ENCODE peak calls at places on chromosome 14, in nine cellular contexts. Y is left lung, H is coronary artery, N is heart right ventricle, V is neuronal stem cell, C is GM23338, L is Caco-2, G is uterus, T is A549. W is an unnamed sample.

GRCh38 chr14:95885866-95886265 is 9.2 kb downstream of the TUNAR start:
- DNase-seq in Y (no peak), H (no peak), N (no peak), V (no peak), C (no peak), L (no peak), G (no peak), T (no peak), W (no peak)

GRCh38 chr14:72888202-72888601 is 5.7 kb downstream of the DPF3 start:
- DNase-seq in Y (no peak), H (no peak), N (no peak), V (no peak), C (no peak), L (no peak), G (no peak), T (no peak), W (no peak)

GRCh38 chr14:27372771-27373170 is 774.9 kb upstream of the NOVA1 start:
- DNase-seq in Y (no peak), H (no peak), N (no peak), V (no peak), C (no peak), L (no peak), G (no peak), T (no peak), W (no peak)

GRCh38 chr14:53646925-53647324 is 309.7 kb downstream of the BMP4 start:
- DNase-seq in Y (no peak), H (no peak), N (no peak), V (peak; percentile 59), C (peak; percentile 33), L (no peak), G (no peak), T (no peak), W (no peak)

GRCh38 chr14:100539319-100539645 is 47.9 kb downstream of the BEGAIN start:
- DNase-seq in Y (peak; percentile 14), H (peak; percentile 46), N (no peak), V (no peak), C (no peak), L (no peak), G (no peak), T (no peak), W (no peak)

GRCh38 chr14:34301107-34301734 is 160.8 kb downstream of the SPTSSA start:
- DNase-seq in Y (no peak), H (no peak), N (no peak), V (peak; percentile 52), C (peak; percentile 76), L (peak; percentile 64), G (no peak), T (peak; percentile 59), W (peak; percentile 65)

GRCh38 chr14:105529506-105530445 is 3.4 kb downstream of the TMEM121 start:
- DNase-seq in Y (no peak), H (peak; percentile 65), N (no peak), V (no peak), C (peak; percentile 3), L (no peak), G (no peak), T (no peak), W (no peak)

GRCh38 chr14:56196274-56196673 is 78.1 kb downstream of the PELI2 start:
- DNase-seq in Y (no peak), H (no peak), N (no peak), V (no peak), C (no peak), L (no peak), G (no peak), T (no peak), W (no peak)

GRCh38 chr14:56295743-56296142 is 177.5 kb downstream of the PELI2 start:
- DNase-seq in Y (no peak), H (no peak), N (no peak), V (no peak), C (no peak), L (no peak), G (no peak), T (no peak), W (no peak)

GRCh38 chr14:104724407-104724980 is 465 bp downstream of the ADSS1 start:
- DNase-seq in Y (no peak), H (no peak), N (peak; percentile 79), V (no peak), C (peak; percentile 40), L (no peak), G (peak; percentile 49), T (peak; percentile 58), W (no peak)

GRCh38 chr14:48690349-48690748 is 895.8 kb downstream of the RPS29 start:
- DNase-seq in Y (no peak), H (no peak), N (no peak), V (no peak), C (peak; percentile 60), L (no peak), G (no peak), T (peak; percentile 1), W (no peak)

GRCh38 chr14:85577542-85578140 is 47.7 kb downstream of the FLRT2 start:
- DNase-seq in Y (no peak), H (no peak), N (no peak), V (no peak), C (no peak), L (no peak), G (no peak), T (no peak), W (no peak)

GRCh38 chr14:58060077-58060476 is 91.9 kb downstream of the ARMH4 start:
- DNase-seq in Y (no peak), H (no peak), N (no peak), V (no peak), C (no peak), L (no peak), G (no peak), T (no peak), W (no peak)

GRCh38 chr14:65850429-65851145 is 438.1 kb downstream of the FUT8 start:
- DNase-seq in Y (no peak), H (no peak), N (no peak), V (no peak), C (no peak), L (no peak), G (no peak), T (no peak), W (no peak)

GRCh38 chr14:68143341-68143807 is 323.8 kb downstream of the RAD51B start:
- DNase-seq in Y (peak; percentile 60), H (peak; percentile 80), N (peak; percentile 67), V (no peak), C (no peak), L (no peak), G (peak; percentile 86), T (peak; percentile 72), W (no peak)

GRCh38 chr14:24838945-24839616 is 205.1 kb upstream of the GZMB start:
- DNase-seq in Y (no peak), H (no peak), N (no peak), V (peak; percentile 18), C (no peak), L (peak; percentile 36), G (no peak), T (no peak), W (no peak)
- H3K4me3 ChIP-seq in Y (no peak overlapping the region), H (no peak overlapping the region), N (no peak overlapping the region), V (no peak overlapping the region), C (no peak overlapping the region), L (no peak overlapping the region), G (no peak overlapping the region), T (no peak overlapping the region), W (no peak overlapping the region)

GRCh38 chr14:103086771-103087342 is 2.8 kb downstream of the LBHD2 start:
- DNase-seq in Y (no peak), H (no peak), N (peak; percentile 9), V (no peak), C (no peak), L (no peak), G (no peak), T (no peak), W (no peak)

GRCh38 chr14:103081951-103082350 is 2.1 kb upstream of the LBHD2 start:
- DNase-seq in Y (no peak), H (no peak), N (no peak), V (no peak), C (no peak), L (no peak), G (no peak), T (no peak), W (no peak)

GRCh38 chr14:103085106-103086091 is 1.4 kb downstream of the LBHD2 start:
- DNase-seq in Y (no peak), H (no peak), N (no peak), V (no peak), C (peak; percentile 63), L (peak; percentile 43), G (no peak), T (no peak), W (peak; percentile 58)

GRCh38 chr14:103087343-103087835 is 3.4 kb downstream of the LBHD2 start:
- DNase-seq in Y (no peak), H (no peak), N (peak; percentile 7), V (peak; percentile 49), C (peak; percentile 53), L (no peak), G (no peak), T (no peak), W (no peak)

GRCh38 chr14:103084021-103084919 is at the start of gene LBHD2:
- DNase-seq in Y (no peak), H (no peak), N (no peak), V (no peak), C (peak; percentile 54), L (no peak), G (no peak), T (no peak), W (no peak)
- H3K4me3 ChIP-seq in Y (no peak within 1 kb of the TSS), H (peak within 1 kb of the TSS; percentile 43), N (no peak within 1 kb of the TSS), V (no peak within 1 kb of the TSS), C (peak within 1 kb of the TSS; percentile 62), L (no peak within 1 kb of the TSS), G (no peak within 1 kb of the TSS), T (no peak within 1 kb of the TSS), W (no peak within 1 kb of the TSS)

DNA sequence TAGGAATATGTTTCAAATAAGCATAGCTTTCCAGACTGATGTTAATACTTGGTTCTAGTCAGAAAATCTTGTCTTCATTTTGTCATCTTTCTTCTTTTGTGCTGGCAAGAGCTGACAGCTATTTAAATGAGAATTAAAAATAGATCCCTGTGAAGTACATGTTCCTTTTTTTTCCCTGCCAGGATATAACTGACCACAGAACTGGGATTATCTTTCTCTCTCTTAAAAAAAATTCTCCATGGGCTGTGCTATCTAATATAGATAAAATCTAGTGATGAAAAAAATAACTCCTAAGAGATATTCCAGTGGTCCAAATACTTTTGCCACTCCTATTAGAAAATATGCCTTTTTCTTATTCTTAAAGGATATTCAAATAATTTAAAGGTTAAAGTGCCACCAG is 163.4 kb downstream of the AKAP6 start:
- DNase-seq in Y (no peak), H (no peak), N (no peak), V (no peak), C (no peak), L (no peak), G (no peak), T (no peak), W (no peak)
- H3K4me3 ChIP-seq in Y (no peak overlapping the region), H (no peak overlapping the region), N (no peak overlapping the region), V (no peak overlapping the region), C (no peak overlapping the region), L (no peak overlapping the region), G (no peak overlapping the region), T (no peak overlapping the region), W (no peak overlapping the region)

DNA sequence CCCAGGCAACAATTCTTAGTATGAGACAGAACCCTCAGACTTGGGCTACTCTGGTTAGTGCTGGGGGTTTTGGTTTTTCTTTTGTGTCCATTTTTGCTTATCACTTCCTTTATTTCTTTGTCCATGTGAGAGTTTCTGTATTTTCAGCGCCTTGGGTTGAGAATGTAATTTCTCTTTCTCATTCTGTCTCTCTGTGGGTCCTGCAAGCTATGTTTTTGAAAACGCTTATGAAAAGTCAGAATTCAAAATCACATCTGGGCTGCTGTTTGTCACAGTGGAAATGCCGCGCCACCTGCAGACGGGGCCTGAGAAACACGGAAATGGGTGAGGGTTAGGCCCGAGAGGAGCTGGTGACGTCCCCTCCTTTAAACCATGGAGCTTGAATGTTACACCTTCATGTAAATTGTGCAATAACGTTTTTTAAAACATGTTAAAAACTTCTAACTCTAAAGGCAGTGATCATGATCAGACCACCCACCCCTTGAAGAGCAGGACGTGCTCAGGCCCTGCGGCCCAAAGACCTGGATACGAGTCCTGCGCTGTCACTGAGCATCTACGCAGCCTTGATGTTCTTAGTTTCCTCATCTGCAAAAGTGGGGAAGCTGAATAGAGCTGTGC is 26.1 kb downstream of the JDP2 start:
- DNase-seq in Y (no peak), H (no peak), N (no peak), V (no peak), C (peak; percentile 42), L (no peak), G (no peak), T (no peak), W (no peak)
- H3K4me3 ChIP-seq in Y (no peak overlapping the region), H (no peak overlapping the region), N (no peak overlapping the region), V (no peak overlapping the region), C (peak overlapping the region; percentile 31), L (no peak overlapping the region), G (no peak overlapping the region), T (peak overlapping the region; percentile 6), W (no peak overlapping the region)